ENCODE peak calls at places on chromosomes 13 and 19, in five cellular contexts. B, K, O, P and S are unnamed samples.

GRCh38 chr19:30355586-30355985 is 16.6 kb upstream of the ZNF536 start:
- DNase-seq in B (no peak), K (no peak), O (no peak), P (no peak), S (no peak)

GRCh38 chr13:74040200-74040599 is 94.0 kb downstream of the KLF12 start:
- DNase-seq in B (peak), K (peak), O (no peak), P (no peak), S (peak)

GRCh38 chr19:5436101-5436947 is 18.9 kb upstream of the ZNRF4 start:
- DNase-seq in B (no peak), K (peak), O (no peak), P (no peak), S (peak)

GRCh38 chr13:59680429-59681024 is 483.2 kb downstream of the DIAPH3 start:
- DNase-seq in B (peak), K (no peak), O (no peak), P (no peak), S (peak)

GRCh38 chr19:19160489-19161035 is 9.5 kb downstream of the MEF2B start:
- DNase-seq in B (no peak), K (peak), O (no peak), P (no peak), S (no peak)

GRCh38 chr19:11324079-11324661 is 15.3 kb downstream of the RAB3D start:
- DNase-seq in B (peak), K (no peak), O (peak), P (peak), S (peak)

GRCh38 chr13:66343224-66343828 is 886.8 kb downstream of the PCDH9 start:
- DNase-seq in B (no peak), K (no peak), O (no peak), P (no peak), S (no peak)

GRCh38 chr19:44846455-44847143 is 502 bp downstream of the NECTIN2 start:
- DNase-seq in B (peak), K (no peak), O (no peak), P (no peak), S (no peak)

GRCh38 chr19:38868551-38868950 is 9.5 kb downstream of the RINL start:
- DNase-seq in B (no peak), K (no peak), O (no peak), P (no peak), S (no peak)

GRCh38 chr13:76856141-76856571 is 30.0 kb downstream of the KCTD12 start:
- DNase-seq in B (peak), K (no peak), O (no peak), P (no peak), S (peak)

GRCh38 chr19:39539165-39539518 is 819 bp downstream of the EID2 start:
- DNase-seq in B (no peak), K (no peak), O (no peak), P (peak), S (no peak)

DNA sequence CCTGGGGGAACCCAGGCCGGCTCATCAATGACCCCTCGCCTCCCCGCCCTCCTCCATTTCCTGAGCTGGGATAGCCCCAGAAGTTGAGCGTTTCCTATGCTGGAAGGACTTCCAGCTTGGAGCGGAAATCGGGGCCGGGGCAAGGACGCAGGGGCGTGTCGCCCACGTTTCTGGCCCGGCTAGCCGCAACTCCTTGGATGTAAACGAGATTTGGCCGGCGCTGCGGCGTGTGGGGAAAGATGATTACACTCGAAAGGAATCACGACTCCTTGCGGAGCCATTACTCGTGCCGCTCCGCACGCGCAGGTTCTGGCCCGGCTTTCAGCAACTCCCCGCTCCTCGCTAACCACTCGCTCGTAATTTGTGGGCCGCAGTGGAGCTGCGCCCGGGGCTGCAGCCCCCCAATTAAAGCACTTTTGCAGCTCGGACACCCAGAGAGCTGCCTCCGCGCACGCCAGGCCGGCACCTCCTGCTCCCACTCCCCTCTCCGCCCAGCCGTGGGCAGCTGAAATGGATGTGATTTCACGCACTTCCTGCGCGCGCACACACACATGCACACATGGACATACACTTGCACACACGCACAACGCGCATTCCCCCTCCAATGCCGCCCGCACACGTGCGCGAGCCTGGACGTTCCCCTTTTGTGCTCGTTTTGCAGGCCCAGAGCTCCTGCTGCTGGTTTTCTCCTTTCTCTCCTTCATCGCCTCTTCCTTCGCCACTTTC is 15.7 kb downstream of the ZIC5 start:
- DNase-seq in B (no peak), K (no peak), O (no peak), P (no peak), S (peak)
- TF ChIP-seq EZH2 in B (peak), K (peak), O (no peak), P (no peak), S (no peak)

GRCh38 chr13:107373551-107373950 is 805.6 kb upstream of the ARGLU1 start:
- DNase-seq in B (peak), K (no peak), O (no peak), P (peak), S (peak)
- TF ChIP-seq CTCF in B (peak), K (peak), O (peak), P (peak), S (peak)

GRCh38 chr13:110348309-110348625 is 41.2 kb downstream of the COL4A2 start:
- DNase-seq in B (no peak), K (no peak), O (no peak), P (no peak), S (no peak)
- H3K27ac ChIP-seq in B (no peak), K (no peak), O (no peak), P (peak), S (peak)

GRCh38 chr19:591099-591958 is 1.6 kb downstream of the HCN2 start:
- DNase-seq in B (no peak), K (no peak), O (no peak), P (no peak), S (no peak)

GRCh38 chr19:589693-590395 is at the start of gene HCN2:
- DNase-seq in B (no peak), K (no peak), O (no peak), P (no peak), S (no peak)

GRCh38 chr19:592101-592500 is 2.4 kb downstream of the HCN2 start:
- DNase-seq in B (no peak), K (no peak), O (no peak), P (no peak), S (no peak)

GRCh38 chr19:590396-590745 is 690 bp downstream of the HCN2 start:
- DNase-seq in B (peak), K (no peak), O (no peak), P (no peak), S (peak)

GRCh38 chr19:590750-591098 is 1.0 kb downstream of the HCN2 start:
- DNase-seq in B (no peak), K (no peak), O (no peak), P (no peak), S (no peak)
- TF ChIP-seq EZH2 in B (peak), K (no peak), O (no peak), P (no peak), S (no peak)